ENCODE peak calls at places on chromosomes 4 and X, in ten cellular contexts. H, D, O, C, I, X, J, N, A and G are unnamed samples.

GRCh38 chrX:102126863-102127262 is 1.4 kb downstream of the TCEAL2 start:
- DNase-seq in A (no peak), I (no peak), J (no peak), H (no peak), O (no peak), N (no peak), C (no peak), X (no peak), D (no peak), G (no peak)

GRCh38 chr4:87120411-87121162 is 99.8 kb downstream of the KLHL8 start:
- DNase-seq in N (no peak), H (no peak), I (peak), J (no peak), D (peak), O (peak), A (peak), C (peak), X (no peak), G (peak)

GRCh38 chrX:3191821-3192220 is 150.6 kb downstream of the ARSF start:
- DNase-seq in J (no peak), I (peak), H (no peak), X (no peak), D (no peak), C (no peak), N (no peak), A (no peak), O (peak), G (peak)

GRCh38 chrX:153763298-153763932 is 634 bp upstream of the PLXNB3 start:
- DNase-seq in D (no peak), N (no peak), I (no peak), A (no peak), O (no peak), J (no peak), C (no peak), X (no peak), H (no peak), G (no peak)

GRCh38 chr4:183377491-183377890 is 55.3 kb upstream of the CLDN24 start:
- DNase-seq in N (no peak), X (no peak), H (no peak), J (no peak), C (no peak), O (no peak), I (no peak), D (no peak), A (no peak), G (no peak)

GRCh38 chr4:118823471-118823870 is 12.5 kb downstream of the SEC24D start:
- DNase-seq in I (no peak), A (peak), C (peak), O (no peak), X (no peak), H (peak), J (no peak), N (no peak), D (no peak), G (no peak)

GRCh38 chr4:152968806-152969394 is 32.8 kb downstream of the FHDC1 start:
- DNase-seq in N (peak), C (no peak), X (no peak), I (peak), A (no peak), H (peak), O (peak), J (no peak), D (no peak), G (peak)

GRCh38 chrX:77493677-77494553 is 46.7 kb downstream of the FGF16 start:
- DNase-seq in H (no peak), O (peak), C (no peak), X (no peak), A (no peak), N (peak), I (peak), J (peak), D (no peak), G (peak)

GRCh38 chr4:95319169-95319568 is 229.6 kb downstream of the UNC5C start:
- DNase-seq in C (no peak), X (no peak), D (no peak), J (no peak), N (no peak), I (no peak), A (no peak), H (no peak), O (no peak), G (no peak)

GRCh38 chr4:73245955-73246354 is 12.6 kb downstream of the ANKRD17 start:
- DNase-seq in D (no peak), C (no peak), I (no peak), X (no peak), A (no peak), O (no peak), J (no peak), N (no peak), H (no peak), G (no peak)

GRCh38 chr4:166600264-166600663 is 634.0 kb downstream of the SPOCK3 start:
- DNase-seq in N (no peak), O (no peak), X (no peak), C (no peak), I (no peak), J (no peak), A (no peak), D (no peak), H (no peak), G (no peak)

GRCh38 chr4:166594326-166594946 is 639.9 kb downstream of the SPOCK3 start:
- DNase-seq in A (no peak), C (no peak), X (peak), D (no peak), N (peak), I (peak), J (no peak), O (peak), H (no peak), G (peak)
- TF ChIP-seq CTCF in A (no peak), C (no peak), X (peak), D (no peak), N (peak), I (peak), J (no peak), O (peak), H (peak), G (peak)

GRCh38 chr4:126812076-126812475 is 820.7 kb upstream of the INTU start:
- DNase-seq in H (no peak), O (no peak), A (no peak), I (no peak), X (no peak), J (no peak), D (no peak), C (no peak), N (no peak), G (no peak)
- TF ChIP-seq CTCF in H (peak), O (no peak), A (no peak), I (no peak), X (no peak), J (peak), D (no peak), C (no peak), N (no peak), G (no peak)

GRCh38 chrX:24294619-24295018 is 19.2 kb downstream of the SUPT20HL2 start:
- DNase-seq in H (no peak), J (no peak), D (peak), O (peak), I (no peak), A (no peak), N (no peak), X (no peak), C (no peak), G (peak)
- TF ChIP-seq CTCF in H (no peak), J (no peak), D (peak), O (peak), I (no peak), A (no peak), N (no peak), X (no peak), C (no peak), G (peak)

GRCh38 chr4:166323250-166323649 is 450.2 kb downstream of the TLL1 start:
- DNase-seq in I (no peak), O (no peak), N (no peak), J (no peak), C (no peak), H (no peak), A (no peak), D (no peak), X (no peak), G (no peak)

GRCh38 chr4:166318810-166319525 is 445.9 kb downstream of the TLL1 start:
- DNase-seq in J (no peak), H (no peak), N (peak), X (no peak), C (no peak), I (peak), A (no peak), D (no peak), O (peak), G (peak)

GRCh38 chr4:166324321-166324720 is 451.3 kb downstream of the TLL1 start:
- DNase-seq in X (no peak), C (no peak), H (no peak), D (peak), O (peak), N (peak), I (peak), A (no peak), J (no peak), G (peak)
- TF ChIP-seq CTCF in X (no peak), C (no peak), H (peak), D (peak), O (peak), N (no peak), I (peak), A (no peak), J (no peak), G (peak)